ENCODE peak calls at places on chromosomes 5 and 9, in nine cellular contexts. Z is ovary; A is caudate nucleus; L is CD4-positive, CD25-positive, alpha-beta regulatory T cell; P is hepatocyte; K is testis; E is tibial artery; N is GM23338; Y is uterus. Q is an unnamed sample.

GRCh38 chr9:87850405-87850804 is 32.3 kb upstream of the SPATA31E1 start:
- DNase-seq in Y (no peak), L (no peak), K (no peak), A (no peak), P (no peak), E (no peak), N (no peak), Z (no peak), Q (no peak)

GRCh38 chr9:113590991-113591898 is 127.7 kb downstream of the RGS3 start:
- DNase-seq in L (peak; percentile 25), P (peak; percentile 89), E (peak; percentile 89), N (peak; percentile 92), Z (peak; percentile 81), A (peak; percentile 47), K (peak; percentile 91), Y (peak; percentile 88), Q (peak; percentile 70)

GRCh38 chr9:76818271-76818670 is 54.0 kb downstream of the PCA3 start:
- DNase-seq in L (no peak), N (no peak), Z (peak; percentile 83), A (no peak), P (peak; percentile 91), E (peak; percentile 94), K (peak; percentile 41), Y (peak; percentile 80), Q (peak; percentile 45)

GRCh38 chr5:102958481-102959011 is 161.4 kb downstream of the GIN1 start:
- DNase-seq in E (no peak), L (no peak), Z (no peak), K (no peak), N (no peak), P (peak; percentile 7), Y (no peak), A (no peak), Q (no peak)

GRCh38 chr9:138077126-138077525 is 199.5 kb downstream of the CACNA1B start:
- DNase-seq in K (peak; percentile 8), Y (peak; percentile 7), N (no peak), E (peak; percentile 48), P (no peak), Z (no peak), L (no peak), A (no peak), Q (no peak)

GRCh38 chr5:126801992-126802294 is 25.0 kb downstream of the LMNB1 start:
- DNase-seq in L (peak; percentile 52), N (no peak), Y (no peak), K (no peak), A (no peak), Z (no peak), P (peak; percentile 21), E (no peak), Q (no peak)

GRCh38 chr5:6781711-6782110 is 68.5 kb downstream of the TENT4A start:
- DNase-seq in Y (no peak), N (no peak), A (no peak), K (no peak), E (no peak), L (no peak), P (no peak), Z (no peak), Q (no peak)

GRCh38 chr5:122721127-122721526 is 53.8 kb upstream of the SNX2 start:
- DNase-seq in A (no peak), K (peak; percentile 63), E (no peak), L (no peak), Z (no peak), P (no peak), Y (no peak), N (no peak), Q (no peak)

GRCh38 chr5:154740483-154740882 is 14.7 kb upstream of the LARP1 start:
- DNase-seq in Z (peak; percentile 27), A (no peak), L (no peak), N (no peak), E (peak; percentile 66), K (peak; percentile 76), P (peak; percentile 50), Y (peak; percentile 51), Q (no peak)

GRCh38 chr9:105219291-105219805 is 25.1 kb upstream of the SLC44A1 start:
- DNase-seq in Y (no peak), E (no peak), Z (no peak), P (no peak), N (no peak), L (no peak), A (no peak), K (no peak), Q (no peak)

GRCh38 chr9:89626741-89627265 is 22.0 kb downstream of the GADD45G start:
- DNase-seq in Y (no peak), K (no peak), Z (no peak), P (no peak), A (no peak), N (no peak), L (no peak), E (no peak), Q (no peak)

GRCh38 chr5:149404746-149405549 is 25.9 kb upstream of the IL17B start:
- DNase-seq in Z (no peak), A (no peak), N (no peak), P (peak; percentile 40), L (no peak), E (peak; percentile 70), K (no peak), Y (no peak), Q (no peak)

GRCh38 chr5:120923026-120923425 is 458.9 kb downstream of the PRR16 start:
- DNase-seq in Z (no peak), A (no peak), K (no peak), Y (no peak), L (no peak), P (no peak), N (no peak), E (no peak), Q (no peak)

GRCh38 chr5:1109542-1110259 is 2.2 kb downstream of the SLC12A7 start:
- DNase-seq in K (no peak), P (no peak), L (no peak), A (no peak), Z (no peak), Y (no peak), N (no peak), E (no peak), Q (no peak)

GRCh38 chr5:1112596-1113331 is 901 bp upstream of the SLC12A7 start:
- DNase-seq in N (no peak), P (no peak), E (no peak), Z (no peak), L (no peak), A (no peak), Y (no peak), K (no peak), Q (no peak)

GRCh38 chr5:1111727-1112289 is at the start of gene SLC12A7:
- DNase-seq in Y (peak; percentile 55), A (no peak), L (peak; percentile 49), N (peak; percentile 78), Z (peak; percentile 44), K (peak; percentile 81), E (no peak), P (peak; percentile 89), Q (peak; percentile 63)

GRCh38 chr5:1110260-1110929 is 1.5 kb downstream of the SLC12A7 start:
- DNase-seq in E (no peak), N (no peak), A (no peak), L (no peak), P (no peak), Y (no peak), K (no peak), Z (no peak), Q (no peak)

DNA sequence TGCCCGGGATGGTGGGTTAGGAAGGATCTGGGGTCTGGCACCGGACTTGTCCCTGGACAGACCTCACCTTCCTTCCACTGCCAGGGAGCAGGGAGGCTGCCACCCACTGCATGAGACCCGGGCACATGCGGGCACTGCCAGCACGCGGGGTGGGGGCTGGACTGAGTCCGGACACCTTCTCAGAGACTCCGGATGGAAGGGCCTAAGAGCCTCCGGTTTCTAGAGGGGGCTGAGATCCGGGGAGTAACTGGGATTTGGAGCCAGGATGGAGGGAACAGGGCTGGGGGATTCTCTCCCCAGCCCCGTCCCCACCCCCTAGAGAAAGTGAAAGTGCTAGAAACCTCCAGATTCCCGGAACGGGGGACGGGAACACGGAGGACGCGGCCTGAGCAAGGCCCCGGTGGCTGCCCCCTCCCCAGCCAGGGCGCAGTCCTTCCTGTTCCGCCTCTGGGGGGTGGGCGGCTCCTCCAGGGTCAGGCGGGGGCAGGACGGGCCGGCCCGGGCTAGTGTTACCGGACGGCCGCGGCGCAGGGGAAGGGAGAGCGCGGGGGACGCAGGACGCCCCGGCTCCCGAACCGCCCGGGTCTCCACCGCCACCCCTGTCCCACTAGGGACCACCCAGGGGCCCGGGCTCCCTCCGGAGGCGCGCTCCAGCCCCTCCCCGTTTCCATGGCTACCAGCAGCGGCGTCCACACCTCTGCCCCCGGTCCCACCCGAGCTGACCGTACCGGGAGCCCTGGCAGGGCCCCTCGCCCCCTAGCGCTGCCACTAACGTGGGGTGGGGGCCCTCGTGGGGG is 735 bp downstream of the SLC12A7 start:
- DNase-seq in Z (peak; percentile 45), Y (no peak), E (no peak), K (no peak), P (peak; percentile 63), N (peak; percentile 60), A (no peak), L (peak; percentile 29), Q (no peak)
- H3K27ac ChIP-seq in Z (peak overlapping the region; percentile 45), Y (peak overlapping the region; percentile 75), E (peak overlapping the region; percentile 78), K (peak overlapping the region; percentile 92), P (peak overlapping the region; percentile 80), N (no peak overlapping the region), A (peak overlapping the region; percentile 80), L (peak overlapping the region; percentile 69), Q (peak overlapping the region; percentile 92)

DNA sequence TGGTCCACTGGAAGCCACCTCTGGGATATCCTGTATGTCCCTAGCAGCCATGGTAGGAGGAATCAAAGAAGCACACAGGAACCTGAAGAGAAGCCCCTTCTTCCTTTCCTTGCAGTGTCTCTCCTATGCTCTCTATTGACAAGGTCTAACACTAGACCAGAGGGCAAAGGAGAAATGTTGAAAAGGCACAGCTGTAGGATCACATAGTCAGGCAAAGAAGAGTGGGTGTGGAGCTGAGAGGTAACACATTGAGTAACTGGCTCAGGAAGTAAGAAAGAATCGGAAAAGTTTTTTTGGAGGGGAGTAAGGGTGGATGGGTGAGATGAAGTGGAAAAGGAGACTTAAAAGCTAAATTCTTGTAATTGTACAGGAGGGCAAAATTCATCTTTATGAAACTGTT is 100.1 kb downstream of the FOCAD start:
- DNase-seq in K (no peak), L (no peak), Y (no peak), A (no peak), N (peak; percentile 15), E (no peak), Z (no peak), P (no peak), Q (no peak)
- H3K27ac ChIP-seq in K (no peak overlapping the region), L (no peak overlapping the region), Y (no peak overlapping the region), A (peak overlapping the region; percentile 79), N (no peak overlapping the region), E (no peak overlapping the region), Z (no peak overlapping the region), P (no peak overlapping the region), Q (no peak overlapping the region)

DNA sequence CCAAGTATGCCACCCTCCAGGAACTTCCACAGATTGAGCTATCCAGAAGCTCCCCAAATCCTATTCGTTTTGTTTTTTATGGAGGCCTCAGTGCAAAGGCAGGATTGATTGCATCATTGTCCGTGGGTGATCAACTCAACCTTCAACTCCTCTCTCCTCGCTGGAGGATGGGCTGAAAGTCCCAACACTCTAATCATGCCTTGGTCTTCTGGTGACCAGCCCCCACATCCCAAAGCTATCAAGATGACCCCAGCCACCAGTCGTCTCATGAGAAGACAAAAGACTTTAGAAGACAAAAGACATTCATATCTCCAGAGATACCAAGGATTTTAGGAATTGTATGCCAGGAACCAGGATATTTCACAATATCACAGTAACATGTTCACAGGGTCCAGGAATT is 441.6 kb upstream of the WWC1 start:
- DNase-seq in N (no peak), P (no peak), L (no peak), A (no peak), Y (no peak), E (no peak), K (no peak), Z (no peak), Q (no peak)
- H3K27ac ChIP-seq in N (no peak overlapping the region), P (no peak overlapping the region), L (no peak overlapping the region), A (no peak overlapping the region), Y (no peak overlapping the region), E (no peak overlapping the region), K (no peak overlapping the region), Z (no peak overlapping the region), Q (no peak overlapping the region)

GRCh38 chr5:62376064-62376463 is 27.6 kb downstream of the DIMT1 start:
- DNase-seq in Y (no peak), L (no peak), Z (no peak), P (peak; percentile 19), K (no peak), N (no peak), E (no peak), A (no peak), Q (no peak)
- H3K27ac ChIP-seq in Y (no peak overlapping the region), L (no peak overlapping the region), Z (no peak overlapping the region), P (peak overlapping the region; percentile 24), K (no peak overlapping the region), N (no peak overlapping the region), E (no peak overlapping the region), A (no peak overlapping the region), Q (no peak overlapping the region)

Q was measured in lung.